ENCODE peak calls at places on chromosomes 13 and 19, in six cellular contexts. W, P, Z, T, E and R are unnamed samples.

GRCh38 chr19:1168877-1169791 is 4.9 kb downstream of the SBNO2 start:
- DNase-seq in W (no peak), P (no peak), Z (peak), T (peak), E (peak), R (no peak)

GRCh38 chr13:29733069-29733700 is 117.2 kb downstream of the UBL3 start:
- DNase-seq in W (no peak), P (no peak), Z (no peak), T (peak), E (peak), R (no peak)

GRCh38 chr19:41373993-41374392 is 2.3 kb upstream of the TMEM91 start:
- DNase-seq in W (no peak), P (no peak), Z (peak), T (peak), E (peak), R (no peak)

GRCh38 chr19:15251749-15252397 is 19.6 kb upstream of the EPHX3 start:
- DNase-seq in W (peak), P (peak), Z (peak), T (peak), E (peak), R (peak)

GRCh38 chr19:48963371-48964204 is 1.5 kb upstream of the FTL start:
- DNase-seq in W (peak), P (peak), Z (peak), T (peak), E (no peak), R (peak)

GRCh38 chr13:110287031-110287828 is 19.7 kb downstream of the COL4A1 start:
- DNase-seq in W (no peak), P (no peak), Z (no peak), T (no peak), E (peak), R (no peak)

GRCh38 chr13:37029617-37030016 is 29.0 kb downstream of the EXOSC8 start:
- DNase-seq in W (no peak), P (no peak), Z (peak), T (no peak), E (no peak), R (no peak)

GRCh38 chr19:3880471-3881271 is at the start of gene ATCAY:
- DNase-seq in W (peak), P (peak), Z (no peak), T (no peak), E (no peak), R (peak)

GRCh38 chr19:31461814-31462539 is 112.7 kb upstream of the TSHZ3 start:
- DNase-seq in W (no peak), P (no peak), Z (no peak), T (peak), E (peak), R (no peak)

GRCh38 chr13:48857576-48857975 is 118.1 kb upstream of the FNDC3A start:
- DNase-seq in W (no peak), P (no peak), Z (no peak), T (no peak), E (no peak), R (no peak)

GRCh38 chr13:33743438-33744368 is 74.2 kb upstream of the RFC3 start:
- DNase-seq in W (no peak), P (no peak), Z (no peak), T (no peak), E (peak), R (no peak)

GRCh38 chr13:30109471-30110135 is 197.7 kb downstream of the KATNAL1 start:
- DNase-seq in W (no peak), P (no peak), Z (no peak), T (no peak), E (peak), R (no peak)

GRCh38 chr19:15469513-15470297 is 5.4 kb upstream of the RASAL3 start:
- DNase-seq in W (no peak), P (peak), Z (no peak), T (no peak), E (no peak), R (peak)

GRCh38 chr13:91216928-91217700 is 130.4 kb upstream of the MIR17HG start:
- DNase-seq in W (peak), P (no peak), Z (no peak), T (peak), E (peak), R (no peak)

GRCh38 chr13:98447881-98448641 is 128.8 kb downstream of the STK24 start:
- DNase-seq in W (peak), P (peak), Z (no peak), T (peak), E (no peak), R (peak)

DNA sequence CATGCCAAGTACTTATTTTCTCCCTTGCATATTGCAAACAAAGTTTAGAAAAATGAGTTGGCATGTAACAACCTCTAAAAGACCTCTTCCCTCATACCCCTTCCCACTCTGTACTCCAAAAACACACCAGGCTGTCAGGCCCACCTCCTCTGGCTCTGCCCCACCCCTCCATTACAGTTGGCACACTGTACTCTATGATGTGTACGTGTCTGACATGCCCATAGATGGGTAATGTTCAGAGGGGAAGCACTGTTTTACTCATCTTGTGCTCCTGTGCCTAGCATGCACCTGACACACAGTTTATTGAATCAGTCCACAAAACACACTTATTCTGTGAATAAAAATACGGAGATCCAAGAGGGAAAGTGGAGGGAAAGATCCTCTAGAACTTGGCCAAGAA is 45.6 kb downstream of the SERPINE3 start:
- DNase-seq in W (no peak), P (no peak), Z (no peak), T (no peak), E (no peak), R (no peak)
- H4K91ac ChIP-seq in W (no peak), P (no peak), Z (no peak), T (no peak), E (no peak), R (no peak)

DNA sequence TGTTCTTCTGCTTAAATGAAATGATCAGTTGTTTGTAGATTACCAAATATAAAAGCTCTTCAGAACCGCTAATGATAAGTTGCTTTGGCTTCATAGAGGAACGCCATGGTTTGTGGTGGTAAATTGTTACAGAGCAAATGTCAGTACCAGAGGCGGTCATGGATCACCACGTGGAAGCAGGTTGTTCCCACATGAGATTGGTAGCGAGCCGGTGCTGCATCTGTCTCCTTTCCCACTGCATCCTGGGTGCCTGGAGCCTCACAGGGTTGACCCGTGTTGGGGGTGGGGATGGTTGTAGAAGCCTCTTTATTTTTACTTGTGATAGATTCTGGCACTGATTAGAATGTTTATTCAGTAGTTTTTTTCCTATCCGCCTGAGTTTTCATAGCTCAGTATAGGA is 14.7 kb downstream of the GARRE1 start:
- DNase-seq in W (no peak), P (no peak), Z (no peak), T (no peak), E (no peak), R (no peak)
- H2AFZ ChIP-seq in W (no peak), P (no peak), Z (peak), T (no peak), E (no peak), R (no peak)

DNA sequence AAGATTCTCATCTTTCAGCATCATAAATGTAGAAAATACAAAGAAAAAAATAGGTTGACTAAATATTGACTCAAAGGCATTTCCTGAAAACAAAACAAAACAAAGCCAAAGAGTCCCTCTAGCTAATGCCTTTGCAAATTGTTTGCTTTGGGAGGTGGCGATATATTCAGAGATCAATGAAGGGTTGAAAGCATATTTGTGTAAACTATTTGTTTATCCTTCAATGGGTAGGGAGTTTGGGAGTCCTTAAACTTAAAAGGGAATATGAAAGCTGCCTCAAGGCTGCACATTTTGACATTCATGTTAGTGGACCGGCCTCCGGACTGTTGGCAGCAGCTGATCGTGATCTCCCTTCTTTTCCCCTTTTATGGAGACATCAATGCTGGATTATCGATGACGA is 257.5 kb downstream of the ITGBL1 start:
- DNase-seq in W (no peak), P (no peak), Z (no peak), T (no peak), E (no peak), R (no peak)
- H4K91ac ChIP-seq in W (no peak), P (no peak), Z (no peak), T (no peak), E (no peak), R (no peak)

GRCh38 chr19:45492137-45492626 is 4.7 kb downstream of the RTN2 start:
- DNase-seq in W (no peak), P (no peak), Z (no peak), T (no peak), E (no peak), R (no peak)
- H2AFZ ChIP-seq in W (no peak), P (no peak), Z (peak), T (no peak), E (no peak), R (no peak)

GRCh38 chr13:79295906-79296564 is 110.0 kb downstream of the RBM26 start:
- DNase-seq in W (no peak), P (no peak), Z (peak), T (no peak), E (no peak), R (no peak)

DNA sequence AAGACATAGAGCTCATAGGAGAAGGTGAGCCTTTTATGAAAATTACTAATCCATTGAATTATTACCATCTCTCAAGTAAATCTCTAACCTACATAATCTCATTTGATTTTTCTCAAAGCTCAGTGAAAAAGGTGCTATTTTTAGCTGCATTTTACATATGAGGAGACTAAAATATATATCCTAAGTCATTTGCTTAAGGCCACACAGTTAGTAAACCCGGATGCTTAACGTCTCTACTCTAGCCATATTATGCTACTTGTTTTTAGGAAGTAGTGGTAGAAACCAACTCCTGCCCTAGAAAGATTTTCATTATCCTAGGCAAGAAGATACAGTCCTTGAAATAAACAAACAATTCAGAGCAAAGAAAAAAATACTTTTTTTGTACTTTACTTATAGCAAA is 108.9 kb downstream of the RBM26 start:
- DNase-seq in W (no peak), P (no peak), Z (no peak), T (no peak), E (no peak), R (no peak)
- H4K91ac ChIP-seq in W (no peak), P (no peak), Z (no peak), T (no peak), E (no peak), R (no peak)

GRCh38 chr19:17220207-17220758 is 5.1 kb downstream of the USE1 start:
- DNase-seq in W (no peak), P (no peak), Z (peak), T (peak), E (peak), R (no peak)
- H2AFZ ChIP-seq in W (no peak), P (no peak), Z (peak), T (no peak), E (no peak), R (no peak)

GRCh38 chr13:60311527-60311926 is 85.5 kb upstream of the TDRD3 start:
- DNase-seq in W (no peak), P (no peak), Z (no peak), T (no peak), E (no peak), R (no peak)
- H4K91ac ChIP-seq in W (no peak), P (no peak), Z (no peak), T (no peak), E (no peak), R (no peak)

DNA sequence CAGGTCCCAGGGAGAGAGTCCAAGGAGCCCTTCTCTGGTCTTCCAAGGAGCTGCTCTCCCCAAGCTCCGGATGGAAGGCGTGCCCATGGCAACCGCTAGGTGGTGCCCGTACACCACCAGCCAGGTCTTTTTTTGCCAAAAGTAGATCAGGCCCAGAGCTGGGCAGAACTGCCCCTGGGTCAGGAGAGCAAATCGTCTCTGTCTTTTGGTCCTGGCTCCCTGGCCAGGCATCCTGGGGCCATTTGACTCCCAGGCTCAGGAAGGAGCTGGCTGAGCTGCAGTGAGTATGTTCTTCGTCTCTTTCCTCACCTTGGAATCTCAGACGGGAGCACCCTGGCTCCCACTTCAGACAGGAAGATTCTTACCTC is 24.6 kb upstream of the BCL3 start:
- DNase-seq in W (peak), P (peak), Z (peak), T (peak), E (peak), R (peak)
- H2AFZ ChIP-seq in W (peak), P (no peak), Z (peak), T (no peak), E (no peak), R (no peak)

GRCh38 chr19:33310606-33311325 is 8.4 kb upstream of the CEBPA start:
- DNase-seq in W (no peak), P (no peak), Z (no peak), T (no peak), E (no peak), R (no peak)
- H4K91ac ChIP-seq in W (no peak), P (no peak), Z (no peak), T (no peak), E (no peak), R (no peak)